ENCODE peak calls at places on chromosomes 2 and 18, in seven cellular contexts. A is H1, R is SK-N-MC, I is endothelial cell of umbilical vein, K is SK-N-SH, Q is GM12878, X is HepG2. W is an unnamed sample.

GRCh38 chr18:55886886-55887285 is 298.9 kb upstream of the TCF4 start:
- DNase-seq in A (no peak), R (no peak), I (no peak), K (no peak), Q (no peak), X (no peak), W (no peak)

GRCh38 chr2:64762301-64762997 is 108.7 kb upstream of the SERTAD2 start:
- DNase-seq in A (no peak), R (no peak), I (no peak), K (no peak), Q (no peak), X (no peak), W (no peak)

GRCh38 chr18:77668219-77668618 is 418.6 kb downstream of the GALR1 start:
- DNase-seq in A (no peak), R (no peak), I (no peak), K (no peak), Q (no peak), X (no peak), W (no peak)

GRCh38 chr18:49751427-49752094 is 61.8 kb downstream of the ACAA2 start:
- DNase-seq in A (no peak), R (no peak), I (no peak), K (no peak), Q (no peak), X (no peak), W (no peak)

GRCh38 chr2:17413031-17413430 is 105.2 kb downstream of the RAD51AP2 start:
- DNase-seq in A (no peak), R (no peak), I (no peak), K (no peak), Q (no peak), X (no peak), W (no peak)

GRCh38 chr2:11314482-11314881 is 30.0 kb downstream of the ROCK2 start:
- DNase-seq in A (no peak), R (no peak), I (no peak), K (no peak), Q (no peak), X (no peak), W (no peak)

GRCh38 chr2:19860022-19860421 is 41.8 kb downstream of the TTC32 start:
- DNase-seq in A (no peak), R (no peak), I (no peak), K (no peak), Q (no peak), X (no peak), W (no peak)

GRCh38 chr2:99088017-99088416 is 53.5 kb upstream of the C2orf15 start:
- DNase-seq in A (no peak), R (no peak), I (no peak), K (no peak), Q (no peak), X (no peak), W (no peak)

GRCh38 chr2:53593891-53594585 is 173.6 kb upstream of the CHAC2 start:
- DNase-seq in A (no peak), R (no peak), I (no peak), K (no peak), Q (no peak), X (no peak), W (peak)

GRCh38 chr2:135227386-135227785 is 175.3 kb downstream of the RAB3GAP1 start:
- DNase-seq in A (no peak), R (no peak), I (no peak), K (no peak), Q (no peak), X (no peak), W (no peak)

GRCh38 chr2:167052825-167053224 is 164.5 kb downstream of the XIRP2 start:
- DNase-seq in A (no peak), R (no peak), I (no peak), K (no peak), Q (no peak), X (no peak), W (no peak)

GRCh38 chr2:223090081-223090480 is 38.1 kb downstream of the KCNE4 start:
- DNase-seq in A (no peak), R (no peak), I (no peak), K (no peak), Q (no peak), X (no peak), W (no peak)
- TF ChIP-seq POLR2AphosphoS5 in A (no peak), R (no peak), I (no peak), K (no peak), Q (no peak), X (no peak), W (no peak)

DNA sequence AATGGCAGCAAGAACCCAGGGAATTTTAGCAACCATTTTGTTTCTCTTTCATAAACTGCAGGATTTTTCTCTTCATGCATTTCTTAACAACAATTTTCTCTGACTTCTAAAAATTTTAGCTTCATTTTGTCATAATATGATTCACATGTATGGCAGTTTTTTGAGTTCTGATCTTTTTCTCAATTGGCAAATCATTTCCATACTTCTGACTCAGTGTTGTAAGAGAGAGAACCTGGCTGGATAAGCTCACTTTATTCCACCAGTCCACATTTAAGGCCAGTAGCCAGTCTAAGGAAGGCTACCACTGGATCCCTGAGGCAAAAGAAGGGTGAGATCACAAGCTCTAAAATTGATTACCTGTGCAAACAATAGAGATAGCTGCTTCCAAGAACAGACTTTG is 42.8 kb upstream of the COL3A1 start:
- DNase-seq in A (no peak), R (no peak), I (no peak), K (no peak), Q (no peak), X (no peak), W (no peak)
- H3K9ac ChIP-seq in A (no peak), R (no peak), I (no peak), K (no peak), Q (no peak), X (no peak), W (no peak)

GRCh38 chr2:215410932-215411285 is 25.0 kb downstream of the FN1 start:
- DNase-seq in A (no peak), R (no peak), I (peak), K (no peak), Q (no peak), X (peak), W (peak)
- TF ChIP-seq POLR2AphosphoS5 in A (no peak), R (no peak), I (peak), K (peak), Q (no peak), X (no peak), W (peak)

DNA sequence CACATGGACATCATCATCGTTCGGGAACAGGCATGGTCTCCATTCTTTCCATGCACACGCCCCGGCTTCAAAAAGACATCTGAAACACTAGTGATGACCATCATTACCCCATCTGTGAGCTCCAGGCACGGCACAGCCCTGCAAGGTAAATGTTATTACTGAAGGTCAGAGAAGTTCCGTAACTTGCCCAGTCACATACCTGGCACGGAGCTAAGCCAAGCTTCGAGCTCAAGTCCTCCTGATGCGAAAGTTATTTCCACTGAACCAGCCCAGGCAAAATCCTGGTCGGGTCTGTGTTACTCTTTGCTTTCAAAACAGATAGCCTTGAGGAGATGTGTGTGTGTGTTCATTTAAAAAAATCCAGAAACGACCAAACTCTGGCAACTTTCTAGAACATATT is 22.8 kb downstream of the FHL2 start:
- DNase-seq in A (no peak), R (no peak), I (peak), K (no peak), Q (no peak), X (no peak), W (no peak)
- H3K9ac ChIP-seq in A (no peak), R (no peak), I (peak), K (no peak), Q (no peak), X (no peak), W (no peak)

DNA sequence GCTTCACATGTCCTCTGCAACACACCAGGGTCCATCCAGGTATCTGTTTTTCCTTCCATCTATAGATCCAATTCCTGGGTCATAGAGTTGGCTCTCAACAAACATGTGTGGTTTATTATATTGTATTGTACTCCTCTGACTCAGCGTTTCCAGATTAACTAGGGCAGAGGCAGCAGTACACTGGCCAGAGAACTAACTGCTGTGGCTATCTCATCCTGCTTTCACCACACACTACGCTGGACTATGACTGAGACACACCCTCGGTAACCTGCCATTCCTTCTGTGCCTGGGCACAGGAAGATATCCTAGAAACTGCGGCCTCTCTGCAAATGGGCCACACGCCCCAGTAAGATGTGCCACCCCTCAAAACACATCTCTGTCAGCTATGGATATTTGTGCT is 159.8 kb upstream of the STK17B start:
- DNase-seq in A (no peak), R (no peak), I (peak), K (no peak), Q (no peak), X (no peak), W (no peak)
- TF ChIP-seq POLR2AphosphoS5 in A (no peak), R (no peak), I (no peak), K (no peak), Q (no peak), X (no peak), W (no peak)

W was measured in HCT116.